ENCODE peak calls at places on chromosomes 1 and 21, in nine cellular contexts. One of them, this sample, is unnamed. For H4K20me1, the result is how much of the 10 kb centered on the place peaks cover.

GRCh38 chr1:206505702-206506375 is 1.5 kb upstream of the RASSF5 start:
- DNase-seq in mammary epithelial cell: no peak
- DNase-seq in GM23248: peak
- DNase-seq in K562: peak
- DNase-seq in HCT116: no peak
- DNase-seq in MM.1S: no peak
- DNase-seq in IMR-90: peak
- DNase-seq in HepG2: no peak
- DNase-seq in fibroblast of lung: peak
- DNase-seq in this sample: peak

GRCh38 chr1:203127672-203128611 is at the start of gene ADORA1:
- DNase-seq in HepG2: peak
- DNase-seq in K562: no peak
- DNase-seq in MM.1S: peak
- DNase-seq in fibroblast of lung: peak
- DNase-seq in IMR-90: peak
- DNase-seq in GM23248: peak
- DNase-seq in HCT116: peak
- DNase-seq in mammary epithelial cell: peak
- DNase-seq in this sample: peak

GRCh38 chr1:78760858-78761257 is 111.2 kb downstream of the IFI44 start:
- DNase-seq in fibroblast of lung: peak
- DNase-seq in K562: no peak
- DNase-seq in GM23248: peak
- DNase-seq in MM.1S: no peak
- DNase-seq in mammary epithelial cell: no peak
- DNase-seq in IMR-90: peak
- DNase-seq in HepG2: no peak
- DNase-seq in HCT116: no peak
- DNase-seq in this sample: peak

GRCh38 chr1:229028509-229028908 is 242.4 kb upstream of the RAB4A start:
- DNase-seq in fibroblast of lung: no peak
- DNase-seq in HepG2: no peak
- DNase-seq in HCT116: no peak
- DNase-seq in mammary epithelial cell: no peak
- DNase-seq in MM.1S: no peak
- DNase-seq in K562: no peak
- DNase-seq in IMR-90: no peak
- DNase-seq in GM23248: no peak
- DNase-seq in this sample: no peak

GRCh38 chr1:85019989-85020388 is 23.1 kb upstream of the MCOLN2 start:
- DNase-seq in HepG2: no peak
- DNase-seq in K562: no peak
- DNase-seq in mammary epithelial cell: no peak
- DNase-seq in fibroblast of lung: no peak
- DNase-seq in HCT116: no peak
- DNase-seq in MM.1S: no peak
- DNase-seq in IMR-90: peak
- DNase-seq in GM23248: peak
- DNase-seq in this sample: no peak

GRCh38 chr1:48084826-48085225 is 87.6 kb upstream of the TRABD2B start:
- DNase-seq in GM23248: no peak
- DNase-seq in mammary epithelial cell: no peak
- DNase-seq in MM.1S: peak
- DNase-seq in IMR-90: no peak
- DNase-seq in K562: no peak
- DNase-seq in HCT116: no peak
- DNase-seq in HepG2: no peak
- DNase-seq in fibroblast of lung: no peak
- DNase-seq in this sample: no peak

GRCh38 chr1:155038602-155039307 is 5.1 kb downstream of the DCST1 start:
- DNase-seq in mammary epithelial cell: peak
- DNase-seq in GM23248: peak
- DNase-seq in fibroblast of lung: peak
- DNase-seq in MM.1S: peak
- DNase-seq in IMR-90: peak
- DNase-seq in HepG2: no peak
- DNase-seq in HCT116: no peak
- DNase-seq in K562: peak
- DNase-seq in this sample: peak

GRCh38 chr1:168833801-168834224 is 104.8 kb upstream of the DPT start:
- DNase-seq in IMR-90: no peak
- DNase-seq in fibroblast of lung: no peak
- DNase-seq in GM23248: no peak
- DNase-seq in HCT116: no peak
- DNase-seq in MM.1S: no peak
- DNase-seq in HepG2: peak
- DNase-seq in mammary epithelial cell: no peak
- DNase-seq in K562: no peak
- DNase-seq in this sample: no peak

GRCh38 chr1:7234471-7234755 is 449.2 kb downstream of the CAMTA1 start:
- DNase-seq in HCT116: no peak
- DNase-seq in K562: no peak
- DNase-seq in HepG2: no peak
- DNase-seq in fibroblast of lung: no peak
- DNase-seq in IMR-90: no peak
- DNase-seq in MM.1S: no peak
- DNase-seq in mammary epithelial cell: no peak
- DNase-seq in GM23248: no peak
- DNase-seq in this sample: no peak

GRCh38 chr21:45351526-45352275 is 53.3 kb upstream of the COL18A1 start:
- DNase-seq in MM.1S: no peak
- DNase-seq in HCT116: no peak
- DNase-seq in K562: no peak
- DNase-seq in GM23248: no peak
- DNase-seq in mammary epithelial cell: no peak
- DNase-seq in IMR-90: peak
- DNase-seq in fibroblast of lung: peak
- DNase-seq in HepG2: no peak
- DNase-seq in this sample: no peak

GRCh38 chr1:171739646-171740045 is 2.2 kb downstream of the VAMP4 start:
- DNase-seq in fibroblast of lung: peak
- DNase-seq in GM23248: peak
- DNase-seq in K562: no peak
- DNase-seq in mammary epithelial cell: no peak
- DNase-seq in MM.1S: no peak
- DNase-seq in IMR-90: peak
- DNase-seq in HepG2: no peak
- DNase-seq in HCT116: no peak
- DNase-seq in this sample: peak

GRCh38 chr1:97920275-97920831 is 481 bp downstream of the DPYD start:
- DNase-seq in GM23248: peak
- DNase-seq in fibroblast of lung: peak
- DNase-seq in mammary epithelial cell: peak
- DNase-seq in IMR-90: peak
- DNase-seq in MM.1S: no peak
- DNase-seq in K562: peak
- DNase-seq in HCT116: no peak
- DNase-seq in HepG2: peak
- DNase-seq in this sample: peak

GRCh38 chr1:7595338-7595737 is 175.8 kb upstream of the VAMP3 start:
- DNase-seq in HCT116: no peak
- DNase-seq in MM.1S: no peak
- DNase-seq in HepG2: no peak
- DNase-seq in IMR-90: no peak
- DNase-seq in fibroblast of lung: no peak
- DNase-seq in K562: no peak
- DNase-seq in GM23248: peak
- DNase-seq in mammary epithelial cell: no peak
- DNase-seq in this sample: no peak

GRCh38 chr1:238177960-238178359 is 287.2 kb upstream of the ZP4 start:
- DNase-seq in HepG2: no peak
- DNase-seq in K562: no peak
- DNase-seq in MM.1S: no peak
- DNase-seq in HCT116: no peak
- DNase-seq in fibroblast of lung: peak
- DNase-seq in mammary epithelial cell: peak
- DNase-seq in IMR-90: no peak
- DNase-seq in GM23248: no peak
- DNase-seq in this sample: no peak

GRCh38 chr21:25963186-25963585 is 207.4 kb downstream of the APP start:
- DNase-seq in MM.1S: no peak
- DNase-seq in HCT116: peak
- DNase-seq in mammary epithelial cell: peak
- DNase-seq in GM23248: peak
- DNase-seq in fibroblast of lung: peak
- DNase-seq in HepG2: no peak
- DNase-seq in K562: no peak
- DNase-seq in IMR-90: peak
- DNase-seq in this sample: peak

GRCh38 chr1:26022404-26022779 is 817 bp downstream of the EXTL1 start:
- DNase-seq in IMR-90: no peak
- DNase-seq in HCT116: no peak
- DNase-seq in K562: no peak
- DNase-seq in MM.1S: no peak
- DNase-seq in fibroblast of lung: no peak
- DNase-seq in GM23248: no peak
- DNase-seq in mammary epithelial cell: no peak
- DNase-seq in HepG2: no peak
- DNase-seq in this sample: no peak

GRCh38 chr1:59750612-59751395 is 63.9 kb upstream of the HOOK1 start:
- DNase-seq in MM.1S: no peak
- DNase-seq in GM23248: peak
- DNase-seq in K562: no peak
- DNase-seq in HCT116: peak
- DNase-seq in IMR-90: peak
- DNase-seq in fibroblast of lung: peak
- DNase-seq in mammary epithelial cell: peak
- DNase-seq in HepG2: no peak
- DNase-seq in this sample: peak

GRCh38 chr1:25505706-25506385 is 37.6 kb upstream of the LDLRAP1 start:
- DNase-seq in mammary epithelial cell: no peak
- DNase-seq in HCT116: no peak
- DNase-seq in K562: no peak
- DNase-seq in IMR-90: no peak
- DNase-seq in GM23248: no peak
- DNase-seq in fibroblast of lung: peak
- DNase-seq in MM.1S: no peak
- DNase-seq in HepG2: no peak
- DNase-seq in this sample: no peak

GRCh38 chr1:89065077-89065868 is at the start of gene GBP1:
- DNase-seq in fibroblast of lung: peak
- DNase-seq in K562: no peak
- DNase-seq in GM23248: peak
- DNase-seq in IMR-90: peak
- DNase-seq in MM.1S: peak
- DNase-seq in HepG2: peak
- DNase-seq in HCT116: no peak
- DNase-seq in mammary epithelial cell: peak
- DNase-seq in this sample: peak

GRCh38 chr1:240965581-240966091 is 353.7 kb upstream of the GREM2 start:
- DNase-seq in GM23248: no peak
- DNase-seq in fibroblast of lung: no peak
- DNase-seq in MM.1S: no peak
- DNase-seq in K562: no peak
- DNase-seq in HepG2: no peak
- DNase-seq in IMR-90: no peak
- DNase-seq in HCT116: no peak
- DNase-seq in mammary epithelial cell: no peak
- DNase-seq in this sample: peak

GRCh38 chr1:64948216-64948615 is 18.1 kb downstream of the JAK1 start:
- DNase-seq in HepG2: no peak
- DNase-seq in HCT116: no peak
- DNase-seq in fibroblast of lung: no peak
- DNase-seq in IMR-90: no peak
- DNase-seq in MM.1S: no peak
- DNase-seq in GM23248: no peak
- DNase-seq in K562: no peak
- DNase-seq in mammary epithelial cell: no peak
- DNase-seq in this sample: no peak
- H4K20me1 ChIP-seq in HepG2: under half
- H4K20me1 ChIP-seq in HCT116: under half
- H4K20me1 ChIP-seq in fibroblast of lung: under half
- H4K20me1 ChIP-seq in IMR-90: under half
- H4K20me1 ChIP-seq in MM.1S: under half
- H4K20me1 ChIP-seq in GM23248: under half
- H4K20me1 ChIP-seq in K562: under half
- H4K20me1 ChIP-seq in mammary epithelial cell: under half
- H4K20me1 ChIP-seq in this sample: under half

GRCh38 chr1:244048566-244049141 is 2.4 kb upstream of the ZBTB18 start:
- DNase-seq in mammary epithelial cell: no peak
- DNase-seq in GM23248: no peak
- DNase-seq in HepG2: no peak
- DNase-seq in HCT116: no peak
- DNase-seq in IMR-90: no peak
- DNase-seq in fibroblast of lung: no peak
- DNase-seq in K562: no peak
- DNase-seq in MM.1S: no peak
- DNase-seq in this sample: no peak
- H3K4me3 ChIP-seq in mammary epithelial cell: peak
- H3K4me3 ChIP-seq in GM23248: no peak
- H3K4me3 ChIP-seq in HepG2: no peak
- H3K4me3 ChIP-seq in HCT116: no peak
- H3K4me3 ChIP-seq in IMR-90: peak
- H3K4me3 ChIP-seq in fibroblast of lung: no peak
- H3K4me3 ChIP-seq in K562: peak
- H3K4me3 ChIP-seq in MM.1S: no peak
- H3K4me3 ChIP-seq in this sample: no peak

GRCh38 chr1:3515774-3516480 is 61.5 kb downstream of the ARHGEF16 start:
- DNase-seq in HCT116: no peak
- DNase-seq in GM23248: no peak
- DNase-seq in HepG2: no peak
- DNase-seq in K562: no peak
- DNase-seq in MM.1S: no peak
- DNase-seq in fibroblast of lung: peak
- DNase-seq in IMR-90: no peak
- DNase-seq in mammary epithelial cell: peak
- DNase-seq in this sample: no peak
- H4K20me1 ChIP-seq in HCT116: under half
- H4K20me1 ChIP-seq in GM23248: under half
- H4K20me1 ChIP-seq in HepG2: under half
- H4K20me1 ChIP-seq in K562: under half
- H4K20me1 ChIP-seq in MM.1S: under half
- H4K20me1 ChIP-seq in fibroblast of lung: under half
- H4K20me1 ChIP-seq in IMR-90: under half
- H4K20me1 ChIP-seq in mammary epithelial cell: under half
- H4K20me1 ChIP-seq in this sample: under half

GRCh38 chr1:214303106-214303505 is 22.1 kb downstream of the SMYD2 start:
- DNase-seq in mammary epithelial cell: no peak
- DNase-seq in GM23248: peak
- DNase-seq in K562: no peak
- DNase-seq in MM.1S: no peak
- DNase-seq in IMR-90: peak
- DNase-seq in HepG2: no peak
- DNase-seq in HCT116: no peak
- DNase-seq in fibroblast of lung: no peak
- DNase-seq in this sample: no peak
- H3K4me3 ChIP-seq in mammary epithelial cell: no peak
- H3K4me3 ChIP-seq in GM23248: peak
- H3K4me3 ChIP-seq in K562: no peak
- H3K4me3 ChIP-seq in MM.1S: no peak
- H3K4me3 ChIP-seq in IMR-90: no peak
- H3K4me3 ChIP-seq in HepG2: no peak
- H3K4me3 ChIP-seq in HCT116: no peak
- H3K4me3 ChIP-seq in fibroblast of lung: no peak
- H3K4me3 ChIP-seq in this sample: no peak

DNA sequence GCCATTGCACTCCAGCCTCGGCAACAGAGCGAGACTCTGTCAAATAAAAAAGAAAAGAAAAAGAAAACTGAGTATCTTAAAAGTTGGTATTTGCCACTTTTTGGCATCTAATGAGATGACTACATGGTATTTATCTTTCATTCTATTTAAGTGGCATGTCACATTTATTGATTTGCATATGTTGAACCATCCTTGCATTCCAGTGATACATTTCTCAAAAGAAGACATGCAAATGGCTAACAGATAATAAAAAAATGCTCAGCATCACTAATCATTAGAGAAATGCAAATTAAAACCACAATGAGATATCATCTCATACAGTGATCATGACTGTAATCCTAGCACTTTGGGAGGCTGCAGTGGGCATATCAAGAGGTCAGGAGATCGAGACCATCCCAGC is 28.1 kb downstream of the SFPQ start:
- DNase-seq in mammary epithelial cell: no peak
- DNase-seq in GM23248: no peak
- DNase-seq in HCT116: no peak
- DNase-seq in HepG2: no peak
- DNase-seq in fibroblast of lung: no peak
- DNase-seq in MM.1S: no peak
- DNase-seq in IMR-90: no peak
- DNase-seq in K562: no peak
- DNase-seq in this sample: no peak
- H4K20me1 ChIP-seq in mammary epithelial cell: under half
- H4K20me1 ChIP-seq in GM23248: under half
- H4K20me1 ChIP-seq in HCT116: under half
- H4K20me1 ChIP-seq in HepG2: under half
- H4K20me1 ChIP-seq in fibroblast of lung: under half
- H4K20me1 ChIP-seq in MM.1S: under half
- H4K20me1 ChIP-seq in IMR-90: under half
- H4K20me1 ChIP-seq in K562: under half
- H4K20me1 ChIP-seq in this sample: under half

This sample was measured in PC-3.